ENCODE peak calls at places on chromosomes 16 and 17, in ten cellular contexts. Y is activated naive CD4-positive, alpha-beta T cell; A is stimulated activated CD8-positive, alpha-beta memory T cell treated with anti-CD3 and anti-CD28 coated beads, Interleukin-2, amount 100 ng/mL, for 48 hours; S is cortex of kidney; T is NCI-H446; N is erythroblast; D is retinal pigment epithelial cell; G is Calu3; B is AG04450; I is MM.1S. O is an unnamed sample.

GRCh38 chr17:57663326-57664070 is 81.6 kb downstream of the CCDC182 start:
- DNase-seq in Y (no peak), A (no peak), S (no peak), T (no peak), N (no peak), D (peak), G (no peak), B (no peak), I (no peak), O (no peak)

GRCh38 chr16:82016268-82016667 is 5.0 kb upstream of the SDR42E1 start:
- DNase-seq in Y (no peak), A (no peak), S (no peak), T (no peak), N (no peak), D (no peak), G (peak), B (no peak), I (peak), O (no peak)

GRCh38 chr17:10657123-10657522 is at the start of gene MYH3:
- DNase-seq in Y (no peak), A (no peak), S (no peak), T (no peak), N (no peak), D (no peak), G (no peak), B (no peak), I (no peak), O (no peak)

GRCh38 chr16:84874553-84874952 is 54.8 kb downstream of the CRISPLD2 start:
- DNase-seq in Y (no peak), A (no peak), S (no peak), T (no peak), N (no peak), D (no peak), G (no peak), B (no peak), I (no peak), O (no peak)

GRCh38 chr17:82146663-82147654 is 48.9 kb upstream of the FASN start:
- DNase-seq in Y (no peak), A (no peak), S (no peak), T (no peak), N (no peak), D (no peak), G (no peak), B (no peak), I (no peak), O (no peak)

GRCh38 chr16:88656291-88656980 is 5.6 kb upstream of the CYBA start:
- DNase-seq in Y (no peak), A (no peak), S (no peak), T (no peak), N (no peak), D (no peak), G (no peak), B (no peak), I (no peak), O (no peak)

GRCh38 chr17:6474906-6475305 is 30.7 kb downstream of the PIMREG start:
- DNase-seq in Y (no peak), A (no peak), S (no peak), T (no peak), N (no peak), D (no peak), G (no peak), B (no peak), I (no peak), O (no peak)

GRCh38 chr16:75262800-75263127 is 11.3 kb upstream of the BCAR1 start:
- DNase-seq in Y (no peak), A (no peak), S (no peak), T (no peak), N (no peak), D (no peak), G (no peak), B (no peak), I (no peak), O (no peak)

GRCh38 chr16:11835891-11836652 is 15.3 kb downstream of the RSL1D1 start:
- DNase-seq in Y (no peak), A (no peak), S (no peak), T (no peak), N (no peak), D (peak), G (no peak), B (no peak), I (no peak), O (no peak)

GRCh38 chr17:10052414-10052813 is 146.0 kb downstream of the GAS7 start:
- DNase-seq in Y (no peak), A (no peak), S (no peak), T (no peak), N (no peak), D (no peak), G (no peak), B (no peak), I (no peak), O (no peak)

GRCh38 chr17:44345497-44346026 is 460 bp downstream of the GRN start:
- DNase-seq in Y (peak), A (no peak), S (no peak), T (no peak), N (peak), D (peak), G (peak), B (no peak), I (peak), O (peak)

GRCh38 chr17:19703776-19704371 is 12.5 kb downstream of the SLC47A2 start:
- DNase-seq in Y (no peak), A (no peak), S (no peak), T (no peak), N (no peak), D (no peak), G (no peak), B (no peak), I (no peak), O (no peak)

GRCh38 chr17:11372692-11373091 is 131.7 kb downstream of the SHISA6 start:
- DNase-seq in Y (no peak), A (no peak), S (no peak), T (no peak), N (no peak), D (no peak), G (no peak), B (no peak), I (peak), O (no peak)

GRCh38 chr17:81898029-81898866 is 3.8 kb upstream of the NPB start:
- DNase-seq in Y (no peak), A (no peak), S (no peak), T (no peak), N (no peak), D (peak), G (no peak), B (no peak), I (no peak), O (no peak)

GRCh38 chr17:72931163-72931562 is 161.3 kb downstream of the SLC39A11 start:
- DNase-seq in Y (no peak), A (no peak), S (no peak), T (no peak), N (no peak), D (no peak), G (no peak), B (no peak), I (no peak), O (no peak)

GRCh38 chr17:74777884-74778490 is 1.8 kb upstream of the NAT9 start:
- DNase-seq in Y (no peak), A (no peak), S (no peak), T (no peak), N (no peak), D (no peak), G (no peak), B (no peak), I (no peak), O (no peak)

GRCh38 chr16:66706506-66706880 is 9.9 kb upstream of the CMTM4 start:
- DNase-seq in Y (no peak), A (no peak), S (no peak), T (no peak), N (no peak), D (no peak), G (no peak), B (no peak), I (no peak), O (no peak)

GRCh38 chr17:76485569-76485968 is 15.7 kb downstream of the RHBDF2 start:
- DNase-seq in Y (no peak), A (no peak), S (no peak), T (no peak), N (no peak), D (no peak), G (no peak), B (no peak), I (peak), O (peak)

GRCh38 chr16:85428899-85429775 is 184.0 kb upstream of the GSE1 start:
- DNase-seq in Y (no peak), A (no peak), S (no peak), T (no peak), N (no peak), D (no peak), G (no peak), B (no peak), I (no peak), O (no peak)

GRCh38 chr17:80501739-80502577 is 25.6 kb upstream of the NPTX1 start:
- DNase-seq in Y (no peak), A (no peak), S (no peak), T (no peak), N (no peak), D (no peak), G (no peak), B (no peak), I (no peak), O (no peak)

GRCh38 chr17:4594406-4595349 is 10.3 kb downstream of the SMTNL2 start:
- DNase-seq in Y (peak), A (peak), S (no peak), T (no peak), N (peak), D (no peak), G (peak), B (no peak), I (peak), O (no peak)

GRCh38 chr17:65243838-65244237 is 106.7 kb downstream of the RGS9 start:
- DNase-seq in Y (no peak), A (no peak), S (no peak), T (no peak), N (no peak), D (no peak), G (peak), B (no peak), I (no peak), O (no peak)

GRCh38 chr17:80181431-80181830 is 11.6 kb downstream of the CARD14 start:
- DNase-seq in Y (no peak), A (no peak), S (no peak), T (no peak), N (no peak), D (no peak), G (no peak), B (no peak), I (no peak), O (no peak)

GRCh38 chr17:39264119-39264518 is 38.4 kb upstream of the STAC2 start:
- DNase-seq in Y (no peak), A (no peak), S (no peak), T (no peak), N (no peak), D (no peak), G (no peak), B (no peak), I (no peak), O (no peak)

GRCh38 chr17:35022536-35023063 is 40.9 kb downstream of the RFFL start:
- DNase-seq in Y (peak), A (peak), S (no peak), T (no peak), N (no peak), D (peak), G (no peak), B (peak), I (peak), O (peak)

GRCh38 chr17:49557204-49558024 is 18.3 kb upstream of the NXPH3 start:
- DNase-seq in Y (no peak), A (no peak), S (no peak), T (peak), N (peak), D (no peak), G (peak), B (no peak), I (peak), O (peak)

GRCh38 chr16:4682616-4683254 is 10.6 kb upstream of the NUDT16L1 start:
- DNase-seq in Y (peak), A (peak), S (no peak), T (no peak), N (peak), D (no peak), G (no peak), B (no peak), I (no peak), O (no peak)

GRCh38 chr16:50296807-50297206 is 30.5 kb downstream of the ADCY7 start:
- DNase-seq in Y (no peak), A (no peak), S (no peak), T (no peak), N (no peak), D (no peak), G (no peak), B (no peak), I (no peak), O (no peak)

GRCh38 chr17:65896889-65897288 is 295.0 kb downstream of the CEP112 start:
- DNase-seq in Y (no peak), A (no peak), S (no peak), T (no peak), N (no peak), D (no peak), G (no peak), B (no peak), I (no peak), O (peak)

GRCh38 chr17:44906010-44906646 is 6.9 kb upstream of the EFTUD2 start:
- DNase-seq in Y (no peak), A (no peak), S (no peak), T (no peak), N (no peak), D (no peak), G (no peak), B (peak), I (no peak), O (no peak)

GRCh38 chr16:22369221-22369811 is 5.1 kb downstream of the CDR2 start:
- DNase-seq in Y (no peak), A (no peak), S (no peak), T (no peak), N (peak), D (no peak), G (no peak), B (peak), I (peak), O (no peak)

GRCh38 chr17:17889922-17890321 is 53.1 kb upstream of the SREBF1 start:
- DNase-seq in Y (no peak), A (no peak), S (no peak), T (no peak), N (no peak), D (no peak), G (no peak), B (no peak), I (no peak), O (no peak)

GRCh38 chr16:6018848-6019489 is 921.4 kb upstream of the EEF2KMT start:
- DNase-seq in Y (no peak), A (no peak), S (no peak), T (no peak), N (no peak), D (no peak), G (no peak), B (no peak), I (no peak), O (no peak)

GRCh38 chr16:59179446-59180082 is 445.4 kb upstream of the GOT2 start:
- DNase-seq in Y (no peak), A (no peak), S (no peak), T (no peak), N (no peak), D (no peak), G (no peak), B (no peak), I (no peak), O (no peak)

GRCh38 chr17:79919164-79919585 is 79.9 kb upstream of the CBX4 start:
- DNase-seq in Y (no peak), A (no peak), S (no peak), T (no peak), N (no peak), D (peak), G (peak), B (no peak), I (no peak), O (no peak)

GRCh38 chr16:19601083-19601976 is 45.8 kb downstream of the VPS35L start:
- DNase-seq in Y (no peak), A (no peak), S (no peak), T (peak), N (peak), D (no peak), G (peak), B (no peak), I (peak), O (no peak)

GRCh38 chr16:30378236-30379164 is 3.9 kb downstream of the SEPTIN1 start:
- DNase-seq in Y (peak), A (peak), S (peak), T (peak), N (peak), D (peak), G (peak), B (peak), I (peak), O (peak)

O was measured in SHP77 treated with DMSO at 0.1 percent for 48 hours.